ENCODE peak calls at places on chromosomes 16 and 17, in six cellular contexts. Y is NB4, L is breast epithelium, R is ovary, A is adrenal gland, H is H54. J is an unnamed sample.

GRCh38 chr17:5628262-5628661 is 44.0 kb upstream of the NLRP1 start:
- DNase-seq in R (no peak), A (no peak), H (no peak), Y (no peak), L (no peak), J (no peak)

GRCh38 chr17:29039764-29040598 is 3.0 kb upstream of the PIPOX start:
- DNase-seq in R (peak; percentile 33), H (peak; percentile 69), L (no peak), A (no peak), Y (no peak), J (no peak)

GRCh38 chr17:17044846-17045561 is 2.7 kb downstream of the MPRIP start:
- DNase-seq in Y (peak; percentile 92), A (peak; percentile 33), L (peak; percentile 37), R (peak; percentile 39), H (peak; percentile 71), J (no peak)

GRCh38 chr16:66483689-66484452 is 56.8 kb downstream of the BEAN1 start:
- DNase-seq in Y (peak; percentile 83), H (peak; percentile 77), A (peak; percentile 79), L (peak; percentile 80), R (peak; percentile 77), J (peak; percentile 77)

GRCh38 chr17:62723842-62724241 is 84.3 kb downstream of the MARCHF10 start:
- DNase-seq in R (no peak), Y (no peak), L (no peak), A (no peak), H (no peak), J (no peak)

GRCh38 chr16:64242510-64242909 is 879.4 kb downstream of the CDH11 start:
- DNase-seq in H (no peak), R (no peak), A (no peak), L (no peak), Y (no peak), J (no peak)

GRCh38 chr17:48543854-48544355 is 1.0 kb downstream of the HOXB2 start:
- DNase-seq in Y (no peak), L (no peak), H (no peak), A (no peak), R (no peak), J (no peak)

GRCh38 chr17:76554131-76554530 is 14.3 kb downstream of the PRCD start:
- DNase-seq in R (no peak), Y (no peak), H (no peak), L (no peak), A (no peak), J (no peak)

GRCh38 chr16:11615756-11616447 is 29.2 kb upstream of the LITAF start:
- DNase-seq in A (no peak), Y (peak; percentile 51), R (no peak), H (no peak), L (no peak), J (peak; percentile 74)

GRCh38 chr16:3590736-3591435 is 13.7 kb upstream of the NLRC3 start:
- DNase-seq in Y (peak; percentile 37), R (no peak), H (no peak), L (no peak), A (peak; percentile 22), J (no peak)

GRCh38 chr16:67256701-67257230 is 8.0 kb downstream of the SLC9A5 start:
- DNase-seq in H (no peak), R (no peak), Y (no peak), A (no peak), L (no peak), J (no peak)

GRCh38 chr17:43399839-43400328 is 1.1 kb downstream of the ARL4D start:
- DNase-seq in H (no peak), L (peak; percentile 70), A (no peak), R (no peak), Y (no peak), J (no peak)

GRCh38 chr16:7452090-7452489 is 119.4 kb downstream of the RBFOX1 start:
- DNase-seq in R (no peak), A (no peak), L (no peak), H (no peak), Y (no peak), J (no peak)

GRCh38 chr16:56645311-56645710 is 6.4 kb upstream of the MT1B start:
- DNase-seq in L (no peak), R (no peak), H (no peak), Y (no peak), A (no peak), J (no peak)

GRCh38 chr17:32504166-32504990 is 17.6 kb downstream of the CDK5R1 start:
- DNase-seq in R (no peak), A (no peak), Y (no peak), L (no peak), H (no peak), J (no peak)

GRCh38 chr17:28547623-28548416 is 4.6 kb downstream of the UNC119 start:
- DNase-seq in R (peak; percentile 71), L (peak; percentile 80), Y (peak; percentile 82), H (peak; percentile 94), A (peak; percentile 88), J (peak; percentile 80)

GRCh38 chr17:34598161-34598776 is 18.9 kb downstream of the TMEM132E start:
- DNase-seq in Y (no peak), L (no peak), H (no peak), A (no peak), R (no peak), J (peak; percentile 37)

GRCh38 chr16:30010817-30011504 is at the start of gene DOC2A:
- DNase-seq in H (no peak), L (no peak), Y (peak; percentile 42), R (peak; percentile 57), A (no peak), J (no peak)

GRCh38 chr17:80858301-80859003 is 133.2 kb upstream of the CHMP6 start:
- DNase-seq in L (no peak), Y (no peak), R (no peak), H (no peak), A (no peak), J (no peak)

GRCh38 chr17:32927724-32928526 is at the start of gene TMEM98:
- DNase-seq in Y (no peak), A (peak; percentile 41), R (peak; percentile 72), H (no peak), L (no peak), J (peak; percentile 67)

GRCh38 chr17:66373944-66374817 is 71.8 kb downstream of the PRKCA start:
- DNase-seq in Y (peak; percentile 84), A (peak; percentile 52), L (no peak), H (no peak), R (no peak), J (peak; percentile 86)

GRCh38 chr17:15918661-15919259 is 26.2 kb upstream of the ADORA2B start:
- DNase-seq in H (no peak), Y (no peak), R (no peak), A (no peak), L (no peak), J (no peak)

GRCh38 chr16:78289844-78290277 is 190.4 kb downstream of the WWOX start:
- DNase-seq in L (no peak), R (no peak), A (no peak), Y (no peak), H (no peak), J (no peak)

GRCh38 chr17:71068351-71068750 is 899.0 kb downstream of the KCNJ2 start:
- DNase-seq in R (no peak), A (no peak), Y (no peak), H (no peak), L (no peak), J (no peak)

GRCh38 chr17:27471321-27472269 is 15.3 kb downstream of the KSR1 start:
- DNase-seq in L (no peak), H (no peak), A (no peak), R (no peak), Y (no peak), J (peak; percentile 31)

GRCh38 chr17:69820881-69821473 is 254.0 kb upstream of the KCNJ16 start:
- DNase-seq in H (no peak), R (no peak), Y (no peak), L (no peak), A (no peak), J (no peak)

GRCh38 chr17:15967706-15968399 is 22.9 kb downstream of the ADORA2B start:
- DNase-seq in R (no peak), H (no peak), Y (peak; percentile 25), L (no peak), A (no peak), J (no peak)

GRCh38 chr17:38559880-38560230 is 45.9 kb downstream of the SRCIN1 start:
- DNase-seq in L (no peak), H (no peak), A (no peak), R (no peak), Y (no peak), J (no peak)

GRCh38 chr17:38559025-38559879 is 46.5 kb downstream of the SRCIN1 start:
- DNase-seq in H (no peak), R (peak; percentile 87), L (peak; percentile 76), Y (peak; percentile 90), A (peak; percentile 77), J (peak; percentile 75)

GRCh38 chr17:38557395-38557794 is 48.4 kb downstream of the SRCIN1 start:
- DNase-seq in Y (no peak), H (no peak), R (no peak), A (no peak), L (no peak), J (no peak)

GRCh38 chr17:38558751-38559024 is 47.1 kb downstream of the SRCIN1 start:
- DNase-seq in L (no peak), A (no peak), Y (no peak), H (no peak), R (no peak), J (no peak)

GRCh38 chr17:38557836-38558750 is 47.7 kb downstream of the SRCIN1 start:
- DNase-seq in A (peak; percentile 95), R (peak; percentile 92), H (peak; percentile 99), L (peak; percentile 87), Y (peak; percentile 94), J (peak; percentile 93)
- TF ChIP-seq POLR2A in A (no peak), R (peak; percentile 32), H (no peak), L (no peak), Y (no peak), J (no peak)

DNA sequence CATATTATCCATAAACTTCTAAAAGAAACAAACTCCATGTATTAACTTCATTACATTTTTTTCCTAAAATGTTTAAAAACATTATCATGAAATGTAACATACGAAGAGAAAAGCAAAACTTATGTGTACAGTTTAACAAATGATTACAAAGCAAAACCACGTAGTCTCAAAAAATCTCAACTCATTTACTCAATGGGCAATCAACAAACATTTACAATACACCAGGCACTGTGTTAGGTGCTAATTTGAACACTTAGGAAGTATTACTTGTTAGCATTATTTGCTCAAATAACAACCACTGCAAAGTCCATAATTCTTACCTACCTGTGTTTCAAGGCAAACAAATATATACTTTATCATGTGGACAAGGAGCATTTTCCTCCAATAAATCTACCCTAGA is 164.9 kb downstream of the STX8 start:
- DNase-seq in R (no peak), H (no peak), L (no peak), A (no peak), Y (no peak), J (no peak)
- TF ChIP-seq POLR2A in R (no peak), H (no peak), L (no peak), A (no peak), Y (no peak), J (no peak)

GRCh38 chr16:20900299-20901067 is at the start of the genes DCUN1D3 and LYRM1:
- DNase-seq in A (peak; percentile 98), R (peak; percentile 97), L (peak; percentile 92), Y (peak; percentile 99), H (peak; percentile 80), J (peak; percentile 97)
- TF ChIP-seq POLR2A in A (peak; percentile 95), R (peak; percentile 92), L (peak; percentile 87), Y (peak; percentile 68), H (peak; percentile 78), J (peak; percentile 87)

GRCh38 chr17:45851873-45852272 is 7.2 kb downstream of the SPPL2C start:
- DNase-seq in L (no peak), A (no peak), H (no peak), R (no peak), Y (no peak), J (no peak)
- TF ChIP-seq POLR2A in L (no peak), A (no peak), H (no peak), R (no peak), Y (no peak), J (no peak)

GRCh38 chr16:89909777-89910716 is 8.6 kb upstream of the MC1R start:
- DNase-seq in A (peak; percentile 89), H (peak; percentile 95), Y (peak; percentile 69), R (peak; percentile 74), L (peak; percentile 69), J (peak; percentile 66)
- TF ChIP-seq POLR2A in A (no peak), H (no peak), Y (no peak), R (no peak), L (no peak), J (no peak)